ENCODE peak calls at places on chromosomes 4 and X, in four cellular contexts. T is aorta, I is SK-N-SH, E is fibroblast of lung. G is an unnamed sample. For H3K4me1, the result is how much of the 10 kb centered on the place peaks cover.

GRCh38 chr4:188018262-188018661 is 22.7 kb downstream of the ZFP42 start:
- DNase-seq in E (no peak), T (no peak), I (no peak), G (no peak)

GRCh38 chr4:64582492-64582891 is 173.2 kb upstream of the TECRL start:
- DNase-seq in I (no peak), E (no peak), T (no peak), G (no peak)

GRCh38 chr4:121380448-121381147 is at the start of gene QRFPR:
- DNase-seq in E (no peak), I (peak), T (no peak), G (no peak)

GRCh38 chr4:25351777-25352421 is 25.2 kb upstream of the ANAPC4 start:
- DNase-seq in T (no peak), E (no peak), I (no peak), G (no peak)

GRCh38 chrX:144916785-144917184 is 330.5 kb upstream of the SPANXN1 start:
- DNase-seq in E (no peak), T (no peak), I (no peak), G (no peak)

GRCh38 chrX:75131973-75132627 is 24.0 kb downstream of the ABCB7 start:
- DNase-seq in T (peak), E (no peak), I (no peak), G (no peak)

GRCh38 chr4:68906238-68907137 is 45.1 kb downstream of the UGT2A3 start:
- DNase-seq in T (peak), E (no peak), I (no peak), G (no peak)

GRCh38 chr4:29320947-29321583 is 1399.1 kb upstream of the PCDH7 start:
- DNase-seq in T (no peak), I (no peak), E (no peak), G (no peak)

GRCh38 chrX:134821370-134821769 is 163.1 kb upstream of the PLAC1 start:
- DNase-seq in E (peak), T (no peak), I (no peak), G (no peak)

GRCh38 chr4:82784615-82785247 is 13.9 kb downstream of the SCD5 start:
- DNase-seq in T (no peak), I (peak), E (peak), G (no peak)
- H3K4me1 ChIP-seq in T (under half), I (under half), E (under half), G (under half)

GRCh38 chrX:40086569-40087335 is 11.0 kb downstream of the BCOR start:
- DNase-seq in E (peak), T (no peak), I (no peak), G (no peak)
- H3K4me1 ChIP-seq in E (under half), T (under half), I (under half), G (half or more)

GRCh38 chrX:110066488-110067225 is 63.7 kb downstream of the TMEM164 start:
- DNase-seq in E (no peak), I (no peak), T (no peak), G (no peak)
- H3K4me1 ChIP-seq in E (under half), I (under half), T (under half), G (under half)

GRCh38 chr4:57100979-57101629 is 9.1 kb downstream of the IGFBP7 start:
- DNase-seq in I (peak), E (no peak), T (no peak), G (no peak)
- H3K4me1 ChIP-seq in I (under half), E (under half), T (under half), G (under half)

GRCh38 chr4:94528792-94529451 is 77.2 kb downstream of the PDLIM5 start:
- DNase-seq in E (no peak), T (no peak), I (no peak), G (no peak)
- H3K4me1 ChIP-seq in E (under half), T (under half), I (under half), G (under half)

GRCh38 chr4:183147983-183148382 is 48.9 kb downstream of the WWC2 start:
- DNase-seq in T (no peak), I (no peak), E (no peak), G (no peak)

GRCh38 chr4:183145773-183146172 is 46.7 kb downstream of the WWC2 start:
- DNase-seq in T (no peak), I (no peak), E (no peak), G (no peak)

GRCh38 chr4:183149968-183150539 is 51.0 kb downstream of the WWC2 start:
- DNase-seq in T (no peak), I (no peak), E (no peak), G (no peak)

GRCh38 chr4:183146478-183146877 is 47.4 kb downstream of the WWC2 start:
- DNase-seq in T (no peak), E (no peak), I (no peak), G (no peak)

DNA sequence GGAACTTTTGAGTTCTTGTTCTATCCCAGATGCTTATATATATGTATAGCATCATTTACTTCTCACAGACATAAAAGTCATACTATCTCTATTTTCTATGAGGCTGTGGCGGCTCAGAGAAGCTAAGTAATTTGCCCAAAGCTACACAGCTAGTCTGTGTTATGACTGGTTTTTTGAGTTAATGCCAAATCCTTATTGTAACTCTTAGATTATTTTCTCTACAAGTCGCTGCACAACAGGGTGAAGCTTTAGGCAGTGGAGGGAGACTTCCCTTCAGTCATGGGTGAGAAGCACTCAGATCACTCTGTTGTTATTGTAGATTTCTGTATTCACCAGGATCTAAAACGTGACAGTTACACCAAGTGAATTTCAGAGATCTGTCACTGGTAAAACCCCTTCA is 48.1 kb downstream of the WWC2 start:
- DNase-seq in E (no peak), I (no peak), T (no peak), G (no peak)
- H3K4me1 ChIP-seq in E (under half), I (under half), T (under half), G (under half)

DNA sequence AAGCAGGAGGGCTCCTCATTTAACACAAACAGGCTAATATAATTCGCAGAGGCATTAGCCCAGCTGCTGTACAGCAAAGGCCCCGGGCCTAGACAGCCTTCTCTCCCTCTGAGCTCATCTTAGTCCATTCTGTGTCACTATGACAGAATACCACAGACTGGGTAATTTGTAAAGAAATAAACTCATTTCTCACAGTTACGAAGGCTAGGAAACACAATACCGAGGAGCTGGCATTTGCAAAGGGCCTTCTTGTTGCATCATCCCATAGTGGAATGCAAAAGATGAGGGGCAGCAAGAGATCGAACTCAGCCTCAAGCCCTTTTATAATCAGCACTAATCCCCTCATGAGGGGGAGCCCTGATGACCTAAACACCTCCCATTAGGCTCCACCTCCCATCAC is 48.5 kb downstream of the TSPAN5 start:
- DNase-seq in I (no peak), E (peak), T (no peak), G (no peak)
- H3K4me1 ChIP-seq in I (under half), E (under half), T (under half), G (under half)

DNA sequence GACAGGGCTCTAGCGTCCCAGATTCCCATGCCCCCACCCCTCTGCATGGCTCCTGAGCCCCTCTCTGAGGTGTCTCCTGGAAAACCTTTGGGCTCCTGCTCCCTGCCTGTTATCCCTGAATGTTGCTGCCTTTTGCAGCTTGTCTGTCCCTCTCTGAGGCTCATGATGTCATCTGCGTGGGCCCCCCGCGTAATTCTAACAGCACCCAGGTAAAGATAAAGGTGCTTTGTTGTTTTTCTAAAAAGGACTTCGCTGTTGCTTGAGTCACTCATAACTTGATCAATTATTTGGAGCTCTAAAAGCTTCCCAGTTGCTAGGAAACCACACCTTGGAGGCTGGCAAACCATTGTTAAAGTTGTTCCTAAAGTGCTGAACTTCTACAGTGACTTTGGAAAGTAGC is 36.6 kb downstream of the WFS1 start:
- DNase-seq in E (no peak), I (no peak), T (no peak), G (no peak)
- H3K4me1 ChIP-seq in E (under half), I (under half), T (under half), G (under half)

GRCh38 chr4:39732728-39733127 is 34.8 kb downstream of the UBE2K start:
- DNase-seq in T (no peak), I (no peak), E (peak), G (no peak)
- H3K4me1 ChIP-seq in T (under half), I (under half), E (under half), G (under half)

DNA sequence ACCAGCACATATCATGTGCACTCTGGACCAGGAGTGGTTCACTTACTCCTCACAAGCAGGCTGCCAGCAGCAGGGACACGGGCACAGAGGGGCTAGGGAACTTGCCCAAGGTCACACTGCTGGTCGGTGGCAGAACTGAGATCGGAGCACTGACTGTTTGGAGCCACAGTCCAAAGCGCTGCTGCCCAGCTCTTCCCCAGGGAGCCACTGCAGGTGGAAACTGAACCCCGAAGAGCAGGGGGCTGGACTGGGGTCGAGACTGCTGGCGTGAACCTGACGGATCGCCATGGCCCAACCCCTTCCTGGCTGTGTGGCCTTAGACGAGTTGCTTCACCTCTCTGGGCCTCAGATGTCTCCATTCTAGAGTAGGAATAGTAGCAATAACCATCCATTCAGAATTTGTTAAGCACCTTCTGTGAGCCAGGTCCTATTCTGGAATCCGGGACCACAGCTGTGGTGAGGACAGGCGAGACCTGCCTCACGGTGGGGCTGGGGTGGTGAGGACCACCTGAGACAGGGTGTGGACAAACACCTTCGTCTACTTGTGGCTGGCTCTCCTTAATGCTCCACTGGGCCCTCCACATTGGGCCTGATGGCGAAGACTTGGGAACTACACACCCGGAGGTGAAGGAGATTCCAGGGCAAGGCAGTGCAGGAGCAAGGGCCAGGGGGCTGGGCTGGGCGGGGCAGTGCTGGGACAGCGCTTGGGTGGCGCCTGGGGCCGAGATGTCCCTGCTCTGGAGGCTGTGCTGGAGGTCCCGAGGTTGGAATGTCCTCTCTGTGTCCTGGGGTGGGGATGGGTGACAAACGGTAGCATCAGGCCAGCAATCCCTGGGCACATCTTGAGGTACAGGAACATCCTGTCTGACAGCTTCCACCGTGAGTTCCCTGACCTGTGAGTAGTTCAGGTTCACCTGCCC is 32.0 kb upstream of the KIAA0232 start:
- DNase-seq in T (no peak), E (no peak), I (no peak), G (no peak)
- H3K4me1 ChIP-seq in T (under half), E (under half), I (under half), G (under half)

G was measured in CD8-positive, alpha-beta memory T cell.